ENCODE peak calls at places on chromosomes 7 and 10, in six cellular contexts. One of them, this sample, is unnamed.
A peak's percentile ranks its signal among the peaks of the same experiment; 100 is the strongest.

GRCh38 chr10:82377608-82378007 is 502.6 kb downstream of the NRG3 start:
- DNase-seq in endodermal cell: peak; percentile 71
- DNase-seq in adrenal gland: no peak
- DNase-seq in CD4-positive, alpha-beta memory T cell: no peak
- DNase-seq in colonic mucosa: no peak
- DNase-seq in small intestine: no peak
- DNase-seq in this sample: no peak

GRCh38 chr10:43134126-43134905 is 3.9 kb upstream of the CSGALNACT2 start:
- DNase-seq in endodermal cell: no peak
- DNase-seq in adrenal gland: no peak
- DNase-seq in CD4-positive, alpha-beta memory T cell: no peak
- DNase-seq in colonic mucosa: no peak
- DNase-seq in small intestine: no peak
- DNase-seq in this sample: no peak

GRCh38 chr10:86361134-86362128 is 5.2 kb downstream of the GRID1 start:
- DNase-seq in endodermal cell: peak; percentile 29
- DNase-seq in adrenal gland: peak; percentile 15
- DNase-seq in CD4-positive, alpha-beta memory T cell: no peak
- DNase-seq in colonic mucosa: no peak
- DNase-seq in small intestine: no peak
- DNase-seq in this sample: no peak

GRCh38 chr10:131354380-131354779 is 42.9 kb upstream of the TCERG1L start:
- DNase-seq in endodermal cell: peak; percentile 82
- DNase-seq in adrenal gland: no peak
- DNase-seq in CD4-positive, alpha-beta memory T cell: no peak
- DNase-seq in colonic mucosa: no peak
- DNase-seq in small intestine: no peak
- DNase-seq in this sample: no peak

GRCh38 chr7:16409777-16410176 is 11.6 kb downstream of the CRPPA start:
- DNase-seq in endodermal cell: no peak
- DNase-seq in adrenal gland: no peak
- DNase-seq in CD4-positive, alpha-beta memory T cell: no peak
- DNase-seq in colonic mucosa: no peak
- DNase-seq in small intestine: no peak
- DNase-seq in this sample: no peak

GRCh38 chr10:77939561-77940001 is 13.0 kb upstream of the DLG5 start:
- DNase-seq in endodermal cell: peak; percentile 85
- DNase-seq in adrenal gland: no peak
- DNase-seq in CD4-positive, alpha-beta memory T cell: no peak
- DNase-seq in colonic mucosa: peak; percentile 38
- DNase-seq in small intestine: no peak
- DNase-seq in this sample: peak; percentile 24

GRCh38 chr7:49611951-49612350 is 161.5 kb upstream of the VWC2 start:
- DNase-seq in endodermal cell: no peak
- DNase-seq in adrenal gland: no peak
- DNase-seq in CD4-positive, alpha-beta memory T cell: no peak
- DNase-seq in colonic mucosa: no peak
- DNase-seq in small intestine: no peak
- DNase-seq in this sample: no peak

GRCh38 chr7:95509199-95509598 is 23.5 kb downstream of the ASB4 start:
- DNase-seq in endodermal cell: peak; percentile 70
- DNase-seq in adrenal gland: peak; percentile 49
- DNase-seq in CD4-positive, alpha-beta memory T cell: no peak
- DNase-seq in colonic mucosa: no peak
- DNase-seq in small intestine: no peak
- DNase-seq in this sample: no peak

GRCh38 chr10:59635502-59636290 is 74.0 kb downstream of the SLC16A9 start:
- DNase-seq in endodermal cell: no peak
- DNase-seq in adrenal gland: no peak
- DNase-seq in CD4-positive, alpha-beta memory T cell: no peak
- DNase-seq in colonic mucosa: no peak
- DNase-seq in small intestine: no peak
- DNase-seq in this sample: no peak

GRCh38 chr7:132687016-132687415 is 110.7 kb upstream of the PLXNA4 start:
- DNase-seq in endodermal cell: no peak
- DNase-seq in adrenal gland: no peak
- DNase-seq in CD4-positive, alpha-beta memory T cell: no peak
- DNase-seq in colonic mucosa: no peak
- DNase-seq in small intestine: no peak
- DNase-seq in this sample: no peak

GRCh38 chr10:60192986-60193385 is 196.7 kb downstream of the ANK3 start:
- DNase-seq in endodermal cell: no peak
- DNase-seq in adrenal gland: no peak
- DNase-seq in CD4-positive, alpha-beta memory T cell: no peak
- DNase-seq in colonic mucosa: no peak
- DNase-seq in small intestine: no peak
- DNase-seq in this sample: no peak

GRCh38 chr7:140650367-140650766 is 9.8 kb upstream of the DENND2A start:
- DNase-seq in endodermal cell: no peak
- DNase-seq in adrenal gland: no peak
- DNase-seq in CD4-positive, alpha-beta memory T cell: no peak
- DNase-seq in colonic mucosa: no peak
- DNase-seq in small intestine: no peak
- DNase-seq in this sample: no peak

GRCh38 chr7:2734084-2734601 is 46.1 kb downstream of the AMZ1 start:
- DNase-seq in endodermal cell: no peak
- DNase-seq in adrenal gland: no peak
- DNase-seq in CD4-positive, alpha-beta memory T cell: no peak
- DNase-seq in colonic mucosa: no peak
- DNase-seq in small intestine: no peak
- DNase-seq in this sample: no peak

GRCh38 chr10:80163741-80164341 is 31.3 kb downstream of the PLAC9 start:
- DNase-seq in endodermal cell: no peak
- DNase-seq in adrenal gland: no peak
- DNase-seq in CD4-positive, alpha-beta memory T cell: no peak
- DNase-seq in colonic mucosa: peak; percentile 70
- DNase-seq in small intestine: peak; percentile 92
- DNase-seq in this sample: no peak

GRCh38 chr7:35249537-35249907 is 4.4 kb downstream of the TBX20 start:
- DNase-seq in endodermal cell: peak; percentile 83
- DNase-seq in adrenal gland: no peak
- DNase-seq in CD4-positive, alpha-beta memory T cell: no peak
- DNase-seq in colonic mucosa: no peak
- DNase-seq in small intestine: no peak
- DNase-seq in this sample: no peak

GRCh38 chr10:101094113-101094512 is 32.3 kb downstream of the KAZALD1 start:
- DNase-seq in endodermal cell: peak; percentile 52
- DNase-seq in adrenal gland: no peak
- DNase-seq in CD4-positive, alpha-beta memory T cell: no peak
- DNase-seq in colonic mucosa: no peak
- DNase-seq in small intestine: no peak
- DNase-seq in this sample: no peak

DNA sequence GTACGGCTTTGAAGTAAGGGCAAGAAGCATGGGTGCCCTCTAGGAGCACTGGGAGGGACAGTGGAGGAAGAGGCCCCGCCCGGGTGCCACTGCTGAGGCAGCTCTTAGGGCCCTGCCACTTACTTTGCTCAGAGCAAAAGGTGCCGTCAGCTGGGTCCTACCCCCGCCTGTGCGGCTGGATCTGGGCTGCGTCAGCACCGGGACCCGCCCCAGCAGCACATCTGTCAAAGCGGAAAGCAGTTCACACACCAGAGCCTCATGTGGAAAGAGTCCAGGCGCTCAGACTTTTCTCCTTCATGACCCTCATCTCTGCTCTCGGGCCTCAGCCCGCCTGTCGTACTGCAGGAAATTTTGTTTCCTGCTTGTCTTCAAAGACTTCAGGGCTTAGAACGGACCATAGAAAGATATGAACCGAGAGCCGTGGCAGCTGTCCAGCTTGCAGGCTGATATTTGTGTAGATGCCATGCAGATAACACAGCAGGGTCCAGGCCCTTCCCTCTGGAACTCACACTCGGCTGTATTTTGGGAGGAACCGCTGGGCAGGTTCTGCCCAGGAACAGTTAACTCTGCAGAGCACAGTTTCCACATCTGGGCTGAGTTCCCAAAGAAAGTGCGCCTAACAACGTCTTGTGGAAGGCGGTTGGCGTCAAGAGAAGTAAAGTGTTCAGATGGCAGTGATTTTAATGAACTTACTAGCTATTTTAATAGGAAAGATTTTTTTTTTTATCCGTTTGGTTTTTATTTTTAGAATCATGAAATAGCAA is 44.3 kb upstream of the PRKAR1B start:
- DNase-seq in endodermal cell: no peak
- DNase-seq in adrenal gland: peak; percentile 43
- DNase-seq in CD4-positive, alpha-beta memory T cell: no peak
- DNase-seq in colonic mucosa: peak; percentile 62
- DNase-seq in small intestine: peak; percentile 20
- DNase-seq in this sample: peak; percentile 47
- H3K27ac ChIP-seq in endodermal cell: no peak overlapping the region
- H3K27ac ChIP-seq in adrenal gland: peak overlapping the region; percentile 78
- H3K27ac ChIP-seq in CD4-positive, alpha-beta memory T cell: no peak overlapping the region
- H3K27ac ChIP-seq in colonic mucosa: peak overlapping the region; percentile 47
- H3K27ac ChIP-seq in small intestine: no peak overlapping the region
- H3K27ac ChIP-seq in this sample: peak overlapping the region; percentile 65

DNA sequence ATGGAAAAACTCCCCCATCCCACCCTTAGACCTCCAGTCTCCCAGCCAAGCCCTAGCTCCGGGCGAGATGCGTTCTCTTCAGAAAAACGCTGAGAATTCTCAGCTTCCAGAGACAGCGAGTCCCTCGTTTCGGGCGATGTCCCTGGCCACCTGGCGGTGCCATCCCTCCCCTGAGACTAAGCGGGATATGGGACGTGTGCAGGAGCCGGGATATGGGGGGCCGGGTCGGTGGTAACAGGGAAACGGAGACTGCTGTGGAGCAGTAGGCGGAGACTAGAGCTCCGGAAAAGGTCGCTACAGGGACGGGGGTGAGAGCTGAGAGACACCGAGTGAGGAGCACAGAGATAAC is 435 bp upstream of the STRIP2 start:
- DNase-seq in endodermal cell: no peak
- DNase-seq in adrenal gland: no peak
- DNase-seq in CD4-positive, alpha-beta memory T cell: no peak
- DNase-seq in colonic mucosa: no peak
- DNase-seq in small intestine: no peak
- DNase-seq in this sample: no peak
- H3K27ac ChIP-seq in endodermal cell: peak overlapping the region; percentile 34
- H3K27ac ChIP-seq in adrenal gland: peak overlapping the region; percentile 9
- H3K27ac ChIP-seq in CD4-positive, alpha-beta memory T cell: no peak overlapping the region
- H3K27ac ChIP-seq in colonic mucosa: peak overlapping the region; percentile 5
- H3K27ac ChIP-seq in small intestine: no peak overlapping the region
- H3K27ac ChIP-seq in this sample: no peak overlapping the region

DNA sequence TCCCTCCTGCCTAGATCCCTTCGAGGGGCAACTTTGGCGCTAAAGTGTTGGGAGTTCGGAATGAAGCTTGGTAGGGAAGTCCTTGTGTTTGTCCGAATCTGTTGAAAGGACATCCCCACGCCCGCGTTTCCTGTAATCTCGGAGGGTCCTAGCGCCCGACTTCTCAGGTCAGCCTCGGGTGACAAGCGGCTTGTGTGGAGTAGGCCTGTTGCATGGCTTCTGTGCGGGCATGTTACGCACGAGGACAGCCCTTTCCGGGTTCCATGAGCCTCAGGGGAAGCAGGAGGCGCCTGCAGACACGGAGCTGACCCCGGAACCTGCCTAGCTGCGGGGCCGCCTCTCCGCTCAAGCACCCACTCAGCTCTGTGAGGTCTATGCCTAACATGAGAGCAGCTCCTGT is 28.4 kb upstream of the AP5Z1 start:
- DNase-seq in endodermal cell: no peak
- DNase-seq in adrenal gland: no peak
- DNase-seq in CD4-positive, alpha-beta memory T cell: no peak
- DNase-seq in colonic mucosa: no peak
- DNase-seq in small intestine: no peak
- DNase-seq in this sample: no peak
- H3K27ac ChIP-seq in endodermal cell: peak overlapping the region; percentile 10
- H3K27ac ChIP-seq in adrenal gland: peak overlapping the region; percentile 88
- H3K27ac ChIP-seq in CD4-positive, alpha-beta memory T cell: peak overlapping the region; percentile 63
- H3K27ac ChIP-seq in colonic mucosa: peak overlapping the region; percentile 93
- H3K27ac ChIP-seq in small intestine: peak overlapping the region; percentile 75
- H3K27ac ChIP-seq in this sample: peak overlapping the region; percentile 88

GRCh38 chr7:22563621-22564241 is 63.7 kb upstream of the STEAP1B start:
- DNase-seq in endodermal cell: peak; percentile 79
- DNase-seq in adrenal gland: no peak
- DNase-seq in CD4-positive, alpha-beta memory T cell: no peak
- DNase-seq in colonic mucosa: no peak
- DNase-seq in small intestine: no peak
- DNase-seq in this sample: no peak

GRCh38 chr7:22566592-22566991 is 66.6 kb upstream of the STEAP1B start:
- DNase-seq in endodermal cell: no peak
- DNase-seq in adrenal gland: no peak
- DNase-seq in CD4-positive, alpha-beta memory T cell: no peak
- DNase-seq in colonic mucosa: no peak
- DNase-seq in small intestine: no peak
- DNase-seq in this sample: no peak

GRCh38 chr7:22564511-22565045 is 64.6 kb upstream of the STEAP1B start:
- DNase-seq in endodermal cell: no peak
- DNase-seq in adrenal gland: no peak
- DNase-seq in CD4-positive, alpha-beta memory T cell: no peak
- DNase-seq in colonic mucosa: no peak
- DNase-seq in small intestine: no peak
- DNase-seq in this sample: no peak

GRCh38 chr7:22566176-22566575 is 66.2 kb upstream of the STEAP1B start:
- DNase-seq in endodermal cell: no peak
- DNase-seq in adrenal gland: no peak
- DNase-seq in CD4-positive, alpha-beta memory T cell: no peak
- DNase-seq in colonic mucosa: peak; percentile 29
- DNase-seq in small intestine: peak; percentile 80
- DNase-seq in this sample: no peak

GRCh38 chr7:22565315-22565811 is 65.4 kb upstream of the STEAP1B start:
- DNase-seq in endodermal cell: no peak
- DNase-seq in adrenal gland: no peak
- DNase-seq in CD4-positive, alpha-beta memory T cell: no peak
- DNase-seq in colonic mucosa: no peak
- DNase-seq in small intestine: no peak
- DNase-seq in this sample: no peak
- H3K27ac ChIP-seq in endodermal cell: no peak overlapping the region
- H3K27ac ChIP-seq in adrenal gland: no peak overlapping the region
- H3K27ac ChIP-seq in CD4-positive, alpha-beta memory T cell: no peak overlapping the region
- H3K27ac ChIP-seq in colonic mucosa: no peak overlapping the region
- H3K27ac ChIP-seq in small intestine: peak overlapping the region; percentile 9
- H3K27ac ChIP-seq in this sample: no peak overlapping the region

DNA sequence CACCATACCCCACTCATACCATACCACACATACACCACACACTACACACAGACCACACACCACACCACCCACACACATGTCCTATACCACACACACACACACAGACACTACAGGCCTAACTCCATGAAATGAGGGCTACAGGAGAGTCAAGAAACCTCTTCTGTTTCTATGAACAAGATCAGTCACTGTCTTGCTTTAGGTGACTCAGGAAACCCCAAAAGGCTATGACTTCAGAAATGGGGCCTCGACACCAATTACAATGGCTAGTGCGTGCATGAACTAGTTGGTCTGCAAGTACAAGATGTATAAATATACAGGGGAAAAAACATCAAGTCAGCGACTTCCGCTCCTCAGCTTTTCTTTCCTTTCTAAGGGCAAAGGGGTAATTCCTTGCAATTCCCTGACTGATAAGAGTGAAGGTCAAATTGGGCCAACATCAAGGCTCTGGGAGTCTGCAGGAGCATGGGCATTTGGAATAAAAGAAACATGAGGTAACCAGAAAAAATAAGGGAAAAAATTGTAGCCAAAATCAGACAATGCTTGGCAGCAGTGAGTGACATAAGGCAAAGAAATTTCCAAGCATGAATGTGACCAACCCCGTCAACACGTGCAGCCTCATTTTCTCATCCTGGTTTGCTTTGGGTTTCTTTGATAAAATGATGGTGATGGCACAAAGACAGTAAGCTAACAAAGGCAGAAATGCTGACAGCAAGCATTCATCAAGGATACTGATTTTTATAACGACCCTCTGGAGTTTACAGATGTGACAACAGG is 1.5 kb downstream of the PKD1L1 start:
- DNase-seq in endodermal cell: no peak
- DNase-seq in adrenal gland: no peak
- DNase-seq in CD4-positive, alpha-beta memory T cell: no peak
- DNase-seq in colonic mucosa: no peak
- DNase-seq in small intestine: no peak
- DNase-seq in this sample: no peak
- H3K27ac ChIP-seq in endodermal cell: no peak overlapping the region
- H3K27ac ChIP-seq in adrenal gland: no peak overlapping the region
- H3K27ac ChIP-seq in CD4-positive, alpha-beta memory T cell: no peak overlapping the region
- H3K27ac ChIP-seq in colonic mucosa: no peak overlapping the region
- H3K27ac ChIP-seq in small intestine: no peak overlapping the region
- H3K27ac ChIP-seq in this sample: no peak overlapping the region

This sample was measured in prostate gland.